ENCODE peak calls at places on chromosome 9, in four cellular contexts. One of them, this sample, is unnamed.

GRCh38 chr9:69120380-69121154 is 53.5 kb upstream of the TJP2 start:
- DNase-seq in RWPE1: peak
- DNase-seq in WTC11: peak
- DNase-seq in stomach: peak
- DNase-seq in this sample: peak

GRCh38 chr9:136900988-136901515 is 14.7 kb downstream of the TRAF2 start:
- DNase-seq in stomach: peak
- DNase-seq in RWPE1: peak
- DNase-seq in WTC11: no peak
- DNase-seq in this sample: no peak

GRCh38 chr9:36337865-36338264 is 62.2 kb downstream of the RNF38 start:
- DNase-seq in WTC11: no peak
- DNase-seq in RWPE1: no peak
- DNase-seq in stomach: no peak
- DNase-seq in this sample: no peak

GRCh38 chr9:89667730-89668129 is 62.9 kb downstream of the GADD45G start:
- DNase-seq in RWPE1: no peak
- DNase-seq in stomach: peak
- DNase-seq in WTC11: no peak
- DNase-seq in this sample: no peak

GRCh38 chr9:116027096-116027495 is 126.5 kb upstream of the PAPPA start:
- DNase-seq in WTC11: no peak
- DNase-seq in stomach: no peak
- DNase-seq in RWPE1: no peak
- DNase-seq in this sample: no peak

GRCh38 chr9:27279611-27280010 is 17.3 kb downstream of the EQTN start:
- DNase-seq in WTC11: no peak
- DNase-seq in RWPE1: no peak
- DNase-seq in stomach: no peak
- DNase-seq in this sample: no peak

GRCh38 chr9:87657893-87658292 is 68.0 kb upstream of the CTSL start:
- DNase-seq in RWPE1: no peak
- DNase-seq in stomach: no peak
- DNase-seq in WTC11: no peak
- DNase-seq in this sample: no peak

GRCh38 chr9:87515086-87515485 is 17.4 kb downstream of the DAPK1 start:
- DNase-seq in stomach: no peak
- DNase-seq in RWPE1: no peak
- DNase-seq in WTC11: no peak
- DNase-seq in this sample: no peak

GRCh38 chr9:14687042-14687719 is 6.1 kb downstream of the ZDHHC21 start:
- DNase-seq in WTC11: no peak
- DNase-seq in stomach: no peak
- DNase-seq in RWPE1: peak
- DNase-seq in this sample: no peak

GRCh38 chr9:14692918-14693861 is at the start of gene ZDHHC21:
- DNase-seq in RWPE1: peak
- DNase-seq in stomach: peak
- DNase-seq in WTC11: peak
- DNase-seq in this sample: peak

GRCh38 chr9:14686168-14686567 is 7.1 kb downstream of the ZDHHC21 start:
- DNase-seq in stomach: no peak
- DNase-seq in WTC11: no peak
- DNase-seq in RWPE1: no peak
- DNase-seq in this sample: no peak

GRCh38 chr9:14692536-14692917 is 705 bp downstream of the ZDHHC21 start:
- DNase-seq in WTC11: no peak
- DNase-seq in stomach: no peak
- DNase-seq in RWPE1: no peak
- DNase-seq in this sample: no peak

DNA sequence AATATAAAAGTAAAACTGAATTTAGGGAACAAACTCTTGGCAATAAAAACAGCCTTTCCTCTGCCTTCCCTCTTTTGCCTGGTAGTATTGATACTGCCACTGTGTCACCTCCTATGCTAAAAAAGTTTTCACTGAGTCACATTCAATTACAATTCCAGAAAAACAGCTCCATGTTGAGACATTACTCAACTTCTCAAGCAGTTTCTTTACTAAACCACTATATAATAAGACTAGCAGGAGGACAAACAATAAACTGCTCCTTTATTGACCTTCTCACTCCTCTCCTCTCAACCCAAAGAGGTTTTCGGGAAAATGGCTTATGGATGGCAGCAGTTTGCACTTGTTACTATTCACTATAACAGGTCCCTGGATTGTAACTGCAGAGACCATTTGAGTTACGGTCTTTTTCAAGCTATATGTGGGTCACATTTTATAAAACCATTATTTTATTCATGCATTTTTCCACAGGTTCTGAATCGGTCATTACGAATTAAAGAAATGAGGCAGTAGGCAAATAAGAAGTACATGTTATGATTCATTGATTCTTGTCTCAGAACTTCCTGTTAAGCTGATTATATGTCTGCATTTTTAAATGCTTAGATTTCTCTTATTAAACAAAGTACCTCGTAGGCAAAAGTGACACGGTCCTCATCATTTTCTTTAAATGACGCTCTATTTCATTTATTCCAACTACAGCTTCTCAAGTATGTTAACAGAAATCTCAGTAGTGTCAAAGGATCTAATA is 2.1 kb downstream of the ZDHHC21 start:
- DNase-seq in WTC11: no peak
- DNase-seq in RWPE1: no peak
- DNase-seq in stomach: no peak
- DNase-seq in this sample: no peak
- TF ChIP-seq CTCF in WTC11: no peak
- TF ChIP-seq CTCF in RWPE1: no peak
- TF ChIP-seq CTCF in stomach: no peak
- TF ChIP-seq CTCF in this sample: no peak

GRCh38 chr9:15468113-15468512 is 42.7 kb downstream of the PSIP1 start:
- DNase-seq in RWPE1: no peak
- DNase-seq in stomach: no peak
- DNase-seq in WTC11: no peak
- DNase-seq in this sample: no peak

GRCh38 chr9:15469862-15470261 is 40.9 kb downstream of the PSIP1 start:
- DNase-seq in RWPE1: no peak
- DNase-seq in stomach: no peak
- DNase-seq in WTC11: no peak
- DNase-seq in this sample: no peak

DNA sequence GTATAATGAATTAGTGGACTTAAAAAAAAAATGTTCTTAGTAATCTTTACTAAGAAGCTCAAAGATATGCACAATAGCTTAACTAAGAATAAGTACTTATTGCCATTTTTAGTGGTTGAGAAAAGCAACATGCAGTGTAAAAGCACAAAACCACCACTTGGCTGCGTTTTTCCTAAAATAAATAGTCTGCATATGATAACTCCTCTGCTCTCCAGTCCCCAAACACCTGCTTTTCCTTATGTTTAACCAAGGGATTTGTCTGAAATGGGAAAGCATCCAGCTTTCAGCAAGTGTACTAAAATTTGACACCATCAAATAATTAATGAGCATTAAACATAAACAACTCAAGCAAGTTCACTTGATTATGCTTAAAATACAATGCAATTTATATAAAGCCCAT is 41.4 kb downstream of the PSIP1 start:
- DNase-seq in stomach: no peak
- DNase-seq in WTC11: no peak
- DNase-seq in RWPE1: no peak
- DNase-seq in this sample: no peak
- TF ChIP-seq CTCF in stomach: no peak
- TF ChIP-seq CTCF in WTC11: no peak
- TF ChIP-seq CTCF in RWPE1: no peak
- TF ChIP-seq CTCF in this sample: no peak

GRCh38 chr9:19517202-19517942 is 108.6 kb downstream of the ACER2 start:
- DNase-seq in stomach: no peak
- DNase-seq in RWPE1: no peak
- DNase-seq in WTC11: peak
- DNase-seq in this sample: peak
- TF ChIP-seq CTCF in stomach: no peak
- TF ChIP-seq CTCF in RWPE1: no peak
- TF ChIP-seq CTCF in WTC11: peak
- TF ChIP-seq CTCF in this sample: peak

DNA sequence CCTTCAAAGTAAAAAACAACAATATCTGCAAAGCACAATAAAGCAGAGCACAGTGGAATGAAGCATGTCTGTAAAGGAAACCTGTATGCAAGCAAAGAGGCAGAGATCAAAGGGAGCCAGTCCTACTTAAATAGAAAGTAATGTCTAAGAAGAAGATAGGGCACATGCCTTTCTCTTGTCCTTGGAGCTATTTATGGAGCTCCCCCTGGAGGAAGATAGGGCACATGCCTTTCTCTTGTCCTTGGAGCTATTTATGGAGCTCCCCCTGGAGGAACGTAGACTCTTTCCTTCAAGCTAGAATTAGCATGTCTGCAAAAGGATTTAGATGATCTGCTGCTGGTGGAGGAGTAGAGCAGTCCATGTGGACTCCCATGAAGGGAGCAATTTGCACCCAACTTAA is 168.1 kb upstream of the RASEF start:
- DNase-seq in RWPE1: peak
- DNase-seq in stomach: no peak
- DNase-seq in WTC11: no peak
- DNase-seq in this sample: peak
- TF ChIP-seq CTCF in RWPE1: peak
- TF ChIP-seq CTCF in stomach: no peak
- TF ChIP-seq CTCF in WTC11: no peak
- TF ChIP-seq CTCF in this sample: peak

DNA sequence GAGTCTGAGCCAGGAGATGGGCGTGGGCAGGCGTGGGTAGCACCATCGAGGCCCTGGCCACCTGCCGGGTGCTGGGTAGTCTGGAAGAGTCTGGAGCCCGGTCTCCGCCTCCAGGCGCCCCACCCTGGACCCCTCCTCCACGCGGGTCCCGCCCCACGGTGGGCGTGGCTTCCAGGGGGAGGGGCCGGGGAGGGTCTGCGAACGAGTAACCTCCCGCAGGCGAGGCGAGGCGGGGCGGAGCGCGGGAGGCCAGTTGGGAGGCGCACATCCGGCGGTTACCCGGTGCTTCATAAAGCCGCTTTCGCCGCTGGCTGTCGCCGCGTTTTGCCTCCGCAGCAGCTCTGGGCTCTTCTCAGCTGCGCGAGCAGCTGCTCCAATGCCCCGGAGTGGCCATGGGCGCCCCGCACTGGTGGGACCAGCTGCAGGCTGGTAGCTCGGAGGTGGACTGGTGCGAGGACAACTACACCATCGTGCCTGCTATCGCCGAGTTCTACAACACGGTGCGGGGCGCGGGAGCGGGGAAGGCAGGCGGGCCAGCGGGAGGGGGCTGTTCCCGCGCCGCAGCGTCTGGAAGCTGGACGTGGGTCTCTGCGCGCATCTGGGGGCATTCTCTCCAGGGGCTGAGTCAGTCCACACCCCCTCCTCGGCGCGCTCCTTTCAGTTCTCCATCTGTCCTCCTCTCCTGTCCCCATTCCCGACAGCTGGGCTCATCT is at the start of gene ACER2:
- DNase-seq in stomach: peak
- DNase-seq in RWPE1: peak
- DNase-seq in WTC11: peak
- DNase-seq in this sample: peak
- TF ChIP-seq CTCF in stomach: no peak
- TF ChIP-seq CTCF in RWPE1: no peak
- TF ChIP-seq CTCF in WTC11: no peak
- TF ChIP-seq CTCF in this sample: no peak

GRCh38 chr9:5592231-5592630 is 36.7 kb upstream of the RIC1 start:
- DNase-seq in stomach: no peak
- DNase-seq in WTC11: no peak
- DNase-seq in RWPE1: no peak
- DNase-seq in this sample: no peak

GRCh38 chr9:5580650-5581049 is 48.3 kb upstream of the RIC1 start:
- DNase-seq in stomach: no peak
- DNase-seq in WTC11: no peak
- DNase-seq in RWPE1: no peak
- DNase-seq in this sample: no peak

GRCh38 chr9:5587024-5587423 is 41.9 kb upstream of the RIC1 start:
- DNase-seq in stomach: no peak
- DNase-seq in RWPE1: no peak
- DNase-seq in WTC11: no peak
- DNase-seq in this sample: no peak

GRCh38 chr9:5582835-5583195 is 46.1 kb upstream of the RIC1 start:
- DNase-seq in stomach: no peak
- DNase-seq in RWPE1: no peak
- DNase-seq in WTC11: no peak
- DNase-seq in this sample: no peak

GRCh38 chr9:5586391-5586802 is 42.5 kb upstream of the RIC1 start:
- DNase-seq in WTC11: no peak
- DNase-seq in RWPE1: no peak
- DNase-seq in stomach: no peak
- DNase-seq in this sample: no peak
- TF ChIP-seq CTCF in WTC11: no peak
- TF ChIP-seq CTCF in RWPE1: no peak
- TF ChIP-seq CTCF in stomach: no peak
- TF ChIP-seq CTCF in this sample: no peak

DNA sequence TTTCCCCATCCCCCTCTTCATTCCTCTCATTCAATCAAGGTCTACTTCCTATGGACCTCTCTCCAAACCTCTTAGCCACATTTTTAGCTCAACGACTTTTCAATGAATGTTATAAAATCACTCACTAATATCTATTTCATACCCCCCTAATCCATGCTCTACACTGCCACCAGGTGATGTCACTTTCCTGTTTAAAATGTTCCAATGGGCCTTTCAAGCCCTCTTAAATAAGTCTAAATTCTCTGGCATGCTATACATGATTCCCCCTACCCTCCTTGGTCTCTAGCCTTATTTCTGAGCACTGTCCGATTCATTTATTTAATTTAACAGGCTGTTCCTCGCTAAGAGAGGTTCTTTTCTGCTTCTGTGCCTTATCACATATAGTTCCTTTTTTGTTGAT is 9.3 kb downstream of the ABHD17B start:
- DNase-seq in stomach: no peak
- DNase-seq in RWPE1: no peak
- DNase-seq in WTC11: no peak
- DNase-seq in this sample: no peak
- TF ChIP-seq CTCF in stomach: no peak
- TF ChIP-seq CTCF in RWPE1: no peak
- TF ChIP-seq CTCF in WTC11: no peak
- TF ChIP-seq CTCF in this sample: no peak

GRCh38 chr9:98215821-98216220 is 23.4 kb upstream of the CORO2A start:
- DNase-seq in stomach: no peak
- DNase-seq in RWPE1: no peak
- DNase-seq in WTC11: peak
- DNase-seq in this sample: peak
- TF ChIP-seq CTCF in stomach: no peak
- TF ChIP-seq CTCF in RWPE1: no peak
- TF ChIP-seq CTCF in WTC11: peak
- TF ChIP-seq CTCF in this sample: peak

DNA sequence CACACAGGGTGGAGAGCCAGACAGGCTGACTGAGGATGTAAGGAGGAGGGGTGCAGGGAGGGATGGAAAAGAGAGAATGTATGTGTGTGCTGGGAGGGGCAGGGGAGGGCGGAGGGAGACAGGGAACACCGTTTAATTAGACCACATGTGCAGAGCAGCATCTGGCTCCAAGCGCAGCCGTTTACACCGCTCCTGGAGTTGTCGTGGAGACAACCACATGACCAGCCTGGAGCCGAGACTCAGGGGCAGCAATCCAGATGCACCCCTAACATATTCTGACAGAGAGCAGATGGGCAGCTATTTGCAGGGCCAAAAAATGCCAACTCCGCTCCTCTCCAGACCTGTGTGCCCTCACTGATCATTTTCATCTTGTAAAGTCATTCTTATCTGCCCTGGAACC is 117.2 kb downstream of the CRB2 start:
- DNase-seq in WTC11: no peak
- DNase-seq in RWPE1: no peak
- DNase-seq in stomach: no peak
- DNase-seq in this sample: no peak
- TF ChIP-seq CTCF in WTC11: no peak
- TF ChIP-seq CTCF in RWPE1: no peak
- TF ChIP-seq CTCF in stomach: no peak
- TF ChIP-seq CTCF in this sample: no peak

GRCh38 chr9:76756273-76756650 is 8.0 kb upstream of the PCA3 start:
- DNase-seq in WTC11: peak
- DNase-seq in stomach: no peak
- DNase-seq in RWPE1: peak
- DNase-seq in this sample: peak
- TF ChIP-seq CTCF in WTC11: no peak
- TF ChIP-seq CTCF in stomach: no peak
- TF ChIP-seq CTCF in RWPE1: peak
- TF ChIP-seq CTCF in this sample: no peak